ENCODE peak calls at places on chromosomes 2 and 18, in four cellular contexts. K is GM06990, G is astrocyte, Z is aorta. U is an unnamed sample.

GRCh38 chr2:57711991-57712390 is 334.6 kb upstream of the VRK2 start:
- DNase-seq in G (no peak), Z (no peak), K (no peak), U (no peak)

GRCh38 chr18:43855376-43855775 is 578.1 kb upstream of the SYT4 start:
- DNase-seq in K (no peak), Z (no peak), G (no peak), U (no peak)

GRCh38 chr2:239767016-239767905 is 257.9 kb downstream of the NDUFA10 start:
- DNase-seq in K (no peak), Z (peak), G (no peak), U (no peak)

GRCh38 chr2:228589115-228589514 is 407.6 kb upstream of the SPHKAP start:
- DNase-seq in G (no peak), K (no peak), Z (no peak), U (no peak)

GRCh38 chr18:76821875-76822509 is 365 bp upstream of the ZNF236 start:
- DNase-seq in G (peak), Z (peak), K (peak), U (peak)

GRCh38 chr2:53632714-53633113 is 134.9 kb upstream of the CHAC2 start:
- DNase-seq in Z (no peak), G (peak), K (no peak), U (peak)

GRCh38 chr2:33242845-33243244 is 233.6 kb upstream of the RASGRP3 start:
- DNase-seq in Z (no peak), K (no peak), G (peak), U (no peak)

GRCh38 chr2:136378712-136379595 is 261.0 kb upstream of the CXCR4 start:
- DNase-seq in Z (no peak), K (peak), G (peak), U (no peak)

GRCh38 chr18:32468147-32468845 is 2.4 kb downstream of the GAREM1 start:
- DNase-seq in Z (no peak), K (no peak), G (no peak), U (no peak)

GRCh38 chr2:100470898-100471514 is 724 bp downstream of the NMS start:
- DNase-seq in Z (peak), K (no peak), G (no peak), U (peak)

GRCh38 chr2:158729873-158730620 is 65.1 kb upstream of the DAPL1 start:
- DNase-seq in K (no peak), G (no peak), Z (no peak), U (no peak)

GRCh38 chr18:28108801-28109200 is 68.1 kb downstream of the CDH2 start:
- DNase-seq in K (no peak), G (peak), Z (no peak), U (no peak)

GRCh38 chr2:169291517-169291916 is 70.8 kb downstream of the LRP2 start:
- DNase-seq in Z (no peak), K (no peak), G (no peak), U (no peak)

GRCh38 chr2:26598336-26599006 is 42.7 kb downstream of the CIB4 start:
- DNase-seq in Z (no peak), K (no peak), G (no peak), U (peak)

GRCh38 chr2:86790828-86791561 is at the start of gene CD8A:
- DNase-seq in Z (no peak), G (no peak), K (no peak), U (no peak)

GRCh38 chr2:28736034-28736433 is 15.6 kb upstream of the PPP1CB start:
- DNase-seq in G (no peak), Z (peak), K (no peak), U (peak)

GRCh38 chr2:157777425-157777824 is 98.7 kb downstream of the ACVR1 start:
- DNase-seq in Z (no peak), K (no peak), G (no peak), U (no peak)

GRCh38 chr18:48600746-48601090 is 61.9 kb downstream of the CTIF start:
- DNase-seq in K (no peak), Z (no peak), G (peak), U (no peak)

GRCh38 chr2:190627881-190628412 is 20.9 kb upstream of the NAB1 start:
- DNase-seq in G (peak), Z (peak), K (no peak), U (no peak)
- H3K4me3 ChIP-seq in G (peak), Z (peak), K (peak), U (peak)

GRCh38 chr2:183034806-183035205 is 3.5 kb downstream of the NCKAP1 start:
- DNase-seq in Z (no peak), G (peak), K (no peak), U (peak)
- H3K4me3 ChIP-seq in Z (no peak), G (peak), K (no peak), U (no peak)

DNA sequence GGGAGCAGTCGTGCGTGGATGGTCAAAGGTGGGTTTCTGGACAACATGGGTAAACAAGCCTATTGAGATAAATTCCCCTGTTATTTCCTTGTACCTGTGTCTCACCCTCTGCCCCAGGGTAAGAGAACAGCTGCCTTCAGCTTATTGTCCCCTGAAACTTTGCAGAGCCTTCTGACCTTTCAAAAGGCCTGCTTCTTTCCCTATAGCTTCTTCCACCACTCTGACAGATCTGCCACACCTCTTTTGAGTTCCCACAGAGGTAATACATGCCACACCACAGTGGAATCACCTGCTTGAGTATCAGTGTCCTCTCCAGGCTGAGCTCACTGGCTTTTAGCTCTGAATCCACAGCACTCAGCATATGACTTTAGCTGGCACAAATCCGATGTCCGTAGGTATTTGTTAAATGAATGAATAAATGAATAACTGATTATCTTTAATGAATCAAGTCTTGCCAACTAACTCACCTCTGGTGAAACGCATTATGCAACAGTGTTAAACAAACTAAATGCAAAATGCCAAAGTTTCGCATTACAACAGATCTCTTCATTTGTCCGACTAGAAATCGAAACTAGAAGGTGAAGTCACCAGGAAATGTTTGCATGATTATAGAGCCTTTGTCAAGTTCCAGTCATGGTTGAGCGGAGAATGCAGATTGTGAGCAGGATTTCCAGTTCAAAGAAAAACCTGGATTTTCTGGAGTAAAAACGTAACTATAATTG is 16.3 kb downstream of the DYNAP start:
- DNase-seq in G (peak), Z (no peak), K (no peak), U (no peak)
- H3K4me3 ChIP-seq in G (peak), Z (no peak), K (no peak), U (no peak)

GRCh38 chr2:147002256-147002655 is 842.6 kb upstream of the ACVR2A start:
- DNase-seq in G (no peak), Z (no peak), K (no peak), U (no peak)
- H3K4me3 ChIP-seq in G (no peak), Z (no peak), K (no peak), U (no peak)

GRCh38 chr18:35042389-35043066 is 1.3 kb downstream of the MAPRE2 start:
- DNase-seq in K (peak), G (peak), Z (no peak), U (no peak)

GRCh38 chr18:35040988-35041751 is at the start of gene MAPRE2:
- DNase-seq in G (peak), K (peak), Z (peak), U (peak)

GRCh38 chr18:35041752-35042379 is 653 bp downstream of the MAPRE2 start:
- DNase-seq in K (no peak), G (no peak), Z (no peak), U (no peak)

GRCh38 chr18:35045121-35045520 is 3.9 kb downstream of the MAPRE2 start:
- DNase-seq in K (no peak), G (no peak), Z (no peak), U (no peak)

GRCh38 chr18:35043207-35043606 is 2.0 kb downstream of the MAPRE2 start:
- DNase-seq in K (no peak), Z (no peak), G (no peak), U (no peak)
- H3K4me3 ChIP-seq in K (peak), Z (peak), G (no peak), U (peak)

DNA sequence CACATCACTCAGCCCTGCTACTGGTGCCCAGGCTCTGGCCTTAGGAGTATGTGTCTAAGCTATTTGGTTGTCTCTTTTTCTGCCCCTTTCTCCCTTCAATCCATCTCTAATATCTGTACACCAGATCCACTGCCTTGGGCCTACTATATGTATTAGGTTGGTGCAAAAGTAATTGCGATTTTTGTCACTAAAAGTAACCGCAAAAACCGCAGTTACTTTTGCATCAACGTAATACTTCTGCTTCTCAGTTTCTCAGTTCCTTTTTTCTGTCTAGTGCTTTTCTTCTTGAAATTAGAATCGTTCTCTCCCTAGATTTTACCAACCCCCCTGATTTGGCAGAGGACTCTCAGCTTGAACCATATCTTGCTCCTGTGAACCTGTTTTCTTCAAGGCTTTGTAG is 362.6 kb upstream of the TNP1 start:
- DNase-seq in K (peak), Z (no peak), G (no peak), U (no peak)
- H3K4me3 ChIP-seq in K (no peak), Z (no peak), G (no peak), U (no peak)

GRCh38 chr18:46073474-46074331 is 1.6 kb upstream of the PSTPIP2 start:
- DNase-seq in G (no peak), Z (no peak), K (no peak), U (no peak)

GRCh38 chr18:46071615-46071893 is 506 bp downstream of the PSTPIP2 start:
- DNase-seq in G (no peak), Z (no peak), K (peak), U (no peak)

GRCh38 chr18:46070683-46071614 is 1.1 kb downstream of the PSTPIP2 start:
- DNase-seq in K (peak), G (no peak), Z (no peak), U (no peak)

GRCh38 chr18:46071894-46072867 is at the start of gene PSTPIP2:
- DNase-seq in G (peak), K (peak), Z (peak), U (peak)

DNA sequence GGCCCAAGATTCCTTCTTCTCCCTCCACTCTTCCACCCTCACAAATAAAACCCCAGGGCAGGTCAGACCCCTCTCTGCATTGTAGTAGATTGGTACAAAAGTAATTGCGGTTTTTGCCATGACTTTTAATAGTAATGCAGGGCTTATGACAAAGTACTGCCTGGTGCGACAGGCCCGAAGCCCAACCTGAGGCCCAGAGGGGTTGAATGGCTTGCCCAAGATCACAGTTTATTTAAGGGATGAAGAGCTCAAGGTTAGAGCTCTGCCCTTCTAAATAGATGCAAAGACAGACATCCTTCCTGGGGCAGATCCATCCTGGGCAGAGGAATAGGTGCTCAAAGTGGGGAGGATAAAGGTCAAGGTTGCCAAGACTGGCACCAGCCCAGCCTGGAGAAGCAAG is 899 bp upstream of the PSTPIP2 start:
- DNase-seq in Z (no peak), K (no peak), G (no peak), U (no peak)
- H3K4me3 ChIP-seq in Z (no peak), K (no peak), G (no peak), U (no peak)

GRCh38 chr18:46754188-46754587 is 2.7 kb downstream of the ST8SIA5 start:
- DNase-seq in K (peak), G (no peak), Z (no peak), U (no peak)

GRCh38 chr18:46755315-46756171 is 1.3 kb downstream of the ST8SIA5 start:
- DNase-seq in Z (no peak), K (no peak), G (no peak), U (no peak)

GRCh38 chr18:46754661-46755292 is 2.1 kb downstream of the ST8SIA5 start:
- DNase-seq in G (no peak), K (no peak), Z (no peak), U (no peak)

GRCh38 chr18:46756559-46757201 is at the start of gene ST8SIA5:
- DNase-seq in K (peak), Z (no peak), G (no peak), U (no peak)

DNA sequence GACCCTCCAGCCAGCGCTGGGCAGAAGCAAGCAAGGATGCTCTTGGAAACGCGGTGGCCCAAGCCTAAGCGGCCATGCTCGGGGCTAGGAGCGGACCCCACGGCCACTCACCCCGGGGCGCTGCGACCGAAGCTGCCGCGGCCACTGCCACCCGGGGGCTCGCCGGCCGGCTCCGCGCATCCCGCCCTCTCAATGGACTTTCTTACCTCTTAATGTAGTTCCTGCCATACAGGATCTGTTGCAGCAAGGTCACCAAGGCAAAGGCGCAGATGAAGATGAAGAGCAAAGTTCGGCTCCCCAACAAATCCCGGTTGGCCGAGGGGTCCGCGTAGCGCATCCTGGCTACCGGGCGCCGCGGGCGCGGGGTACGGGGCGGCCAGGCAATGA is 688 bp downstream of the ST8SIA5 start:
- DNase-seq in G (no peak), Z (no peak), K (no peak), U (no peak)
- H3K4me3 ChIP-seq in G (peak), Z (peak), K (peak), U (peak)

GRCh38 chr2:234954551-234954992 is 2.8 kb downstream of the SH3BP4 start:
- DNase-seq in G (peak), Z (no peak), K (no peak), U (peak)
- H3K4me3 ChIP-seq in G (peak), Z (no peak), K (no peak), U (peak)

GRCh38 chr18:61334491-61334850 is 1.2 kb downstream of the CDH20 start:
- DNase-seq in K (no peak), G (no peak), Z (no peak), U (no peak)
- H3K4me3 ChIP-seq in K (no peak), G (peak), Z (no peak), U (no peak)

U was measured in SJSA1.